ENCODE peak calls at places on chromosomes 3 and 15, in seven cellular contexts. W is C1 segment of cervical spinal cord; M is NAMALWA; L is M059J; R is activated CD8-positive, alpha-beta memory T cell treated with anti-CD3 and anti-CD28 coated beads for 48 hours; F is NCI-H1436; S is glutamatergic neuron. J is an unnamed sample.

GRCh38 chr15:34324933-34325332 is 12.6 kb downstream of the SLC12A6 start:
- DNase-seq in W (no peak), M (no peak), L (no peak), R (no peak), F (no peak), S (no peak), J (no peak)

GRCh38 chr3:143849854-143850549 is 1.7 kb upstream of the SLC9A9 start:
- DNase-seq in W (no peak), M (no peak), L (peak; percentile 53), R (no peak), F (no peak), S (no peak), J (no peak)

GRCh38 chr3:42667523-42668402 is 14.3 kb downstream of the ZBTB47 start:
- DNase-seq in W (no peak), M (no peak), L (no peak), R (no peak), F (no peak), S (peak; percentile 83), J (no peak)

GRCh38 chr3:63687569-63688233 is 35.2 kb downstream of the SNTN start:
- DNase-seq in W (no peak), M (no peak), L (peak; percentile 43), R (no peak), F (no peak), S (no peak), J (no peak)

GRCh38 chr15:92821491-92822116 is 78.5 kb upstream of the CHD2 start:
- DNase-seq in W (no peak), M (no peak), L (peak; percentile 79), R (no peak), F (peak; percentile 72), S (no peak), J (no peak)

GRCh38 chr3:124201786-124202185 is 209.9 kb upstream of the ROPN1 start:
- DNase-seq in W (no peak), M (no peak), L (no peak), R (no peak), F (no peak), S (peak; percentile 56), J (no peak)

GRCh38 chr3:14369675-14370669 is 32.4 kb upstream of the SLC6A6 start:
- DNase-seq in W (no peak), M (no peak), L (peak; percentile 36), R (no peak), F (peak; percentile 10), S (no peak), J (peak; percentile 61)

GRCh38 chr3:184786271-184787010 is 25.5 kb upstream of the VPS8 start:
- DNase-seq in W (no peak), M (no peak), L (peak; percentile 95), R (no peak), F (no peak), S (no peak), J (no peak)

GRCh38 chr3:29576181-29576580 is 295.3 kb downstream of the RBMS3 start:
- DNase-seq in W (no peak), M (no peak), L (no peak), R (no peak), F (no peak), S (no peak), J (no peak)

J was measured in OCI-LY7.